ENCODE peak calls at places on chromosome 20, in ten cellular contexts. One of them, this sample, is unnamed.

GRCh38 chr20:22460231-22460630 is 124.1 kb downstream of the FOXA2 start:
- DNase-seq in non-pigmented ciliary epithelial cell: no peak
- DNase-seq in effector CD4-positive, alpha-beta T cell: no peak
- DNase-seq in GM12892: no peak
- DNase-seq in stimulated activated CD8-positive, alpha-beta memory T cell treated with anti-CD3 and anti-CD28 coated beads, Interleukin-12 subunit alpha, Interleukin-12 subunit beta, amount 100 ng/mL, for 1 hour: no peak
- DNase-seq in activated T-cell treated with anti-CD3 and anti-CD28 coated beads for 1 hour: no peak
- DNase-seq in substantia nigra: no peak
- DNase-seq in left ventricle myocardium superior: no peak
- DNase-seq in endothelial cell: no peak
- DNase-seq in thyroid gland: no peak
- DNase-seq in this sample: no peak

GRCh38 chr20:50163570-50164317 is 10.2 kb upstream of the PEDS1 start:
- DNase-seq in thyroid gland: no peak
- DNase-seq in endothelial cell: no peak
- DNase-seq in substantia nigra: no peak
- DNase-seq in GM12892: no peak
- DNase-seq in stimulated activated CD8-positive, alpha-beta memory T cell treated with anti-CD3 and anti-CD28 coated beads, Interleukin-12 subunit alpha, Interleukin-12 subunit beta, amount 100 ng/mL, for 1 hour: no peak
- DNase-seq in effector CD4-positive, alpha-beta T cell: no peak
- DNase-seq in left ventricle myocardium superior: peak; percentile 72
- DNase-seq in activated T-cell treated with anti-CD3 and anti-CD28 coated beads for 1 hour: no peak
- DNase-seq in non-pigmented ciliary epithelial cell: no peak
- DNase-seq in this sample: no peak

GRCh38 chr20:3000852-3001523 is 42.4 kb upstream of the GNRH2 start:
- DNase-seq in substantia nigra: no peak
- DNase-seq in left ventricle myocardium superior: no peak
- DNase-seq in thyroid gland: no peak
- DNase-seq in GM12892: no peak
- DNase-seq in endothelial cell: no peak
- DNase-seq in stimulated activated CD8-positive, alpha-beta memory T cell treated with anti-CD3 and anti-CD28 coated beads, Interleukin-12 subunit alpha, Interleukin-12 subunit beta, amount 100 ng/mL, for 1 hour: no peak
- DNase-seq in non-pigmented ciliary epithelial cell: peak; percentile 37
- DNase-seq in effector CD4-positive, alpha-beta T cell: no peak
- DNase-seq in activated T-cell treated with anti-CD3 and anti-CD28 coated beads for 1 hour: no peak
- DNase-seq in this sample: peak; percentile 83

GRCh38 chr20:39299783-39300182 is 337.6 kb downstream of the DHX35 start:
- DNase-seq in GM12892: no peak
- DNase-seq in effector CD4-positive, alpha-beta T cell: no peak
- DNase-seq in endothelial cell: no peak
- DNase-seq in left ventricle myocardium superior: no peak
- DNase-seq in thyroid gland: no peak
- DNase-seq in stimulated activated CD8-positive, alpha-beta memory T cell treated with anti-CD3 and anti-CD28 coated beads, Interleukin-12 subunit alpha, Interleukin-12 subunit beta, amount 100 ng/mL, for 1 hour: no peak
- DNase-seq in non-pigmented ciliary epithelial cell: no peak
- DNase-seq in activated T-cell treated with anti-CD3 and anti-CD28 coated beads for 1 hour: no peak
- DNase-seq in substantia nigra: no peak
- DNase-seq in this sample: no peak

GRCh38 chr20:51108638-51109363 is 85.9 kb upstream of the KCNG1 start:
- DNase-seq in stimulated activated CD8-positive, alpha-beta memory T cell treated with anti-CD3 and anti-CD28 coated beads, Interleukin-12 subunit alpha, Interleukin-12 subunit beta, amount 100 ng/mL, for 1 hour: no peak
- DNase-seq in endothelial cell: no peak
- DNase-seq in left ventricle myocardium superior: no peak
- DNase-seq in activated T-cell treated with anti-CD3 and anti-CD28 coated beads for 1 hour: no peak
- DNase-seq in GM12892: no peak
- DNase-seq in thyroid gland: no peak
- DNase-seq in effector CD4-positive, alpha-beta T cell: no peak
- DNase-seq in non-pigmented ciliary epithelial cell: no peak
- DNase-seq in substantia nigra: no peak
- DNase-seq in this sample: no peak

GRCh38 chr20:35704514-35705261 is 5.5 kb downstream of the ROMO1 start:
- DNase-seq in GM12892: no peak
- DNase-seq in stimulated activated CD8-positive, alpha-beta memory T cell treated with anti-CD3 and anti-CD28 coated beads, Interleukin-12 subunit alpha, Interleukin-12 subunit beta, amount 100 ng/mL, for 1 hour: no peak
- DNase-seq in left ventricle myocardium superior: no peak
- DNase-seq in substantia nigra: no peak
- DNase-seq in thyroid gland: no peak
- DNase-seq in non-pigmented ciliary epithelial cell: no peak
- DNase-seq in activated T-cell treated with anti-CD3 and anti-CD28 coated beads for 1 hour: no peak
- DNase-seq in effector CD4-positive, alpha-beta T cell: no peak
- DNase-seq in endothelial cell: no peak
- DNase-seq in this sample: peak; percentile 6

GRCh38 chr20:16243470-16243869 is 329.8 kb downstream of the KIF16B start:
- DNase-seq in substantia nigra: no peak
- DNase-seq in left ventricle myocardium superior: no peak
- DNase-seq in non-pigmented ciliary epithelial cell: no peak
- DNase-seq in endothelial cell: no peak
- DNase-seq in effector CD4-positive, alpha-beta T cell: no peak
- DNase-seq in thyroid gland: no peak
- DNase-seq in activated T-cell treated with anti-CD3 and anti-CD28 coated beads for 1 hour: no peak
- DNase-seq in GM12892: no peak
- DNase-seq in stimulated activated CD8-positive, alpha-beta memory T cell treated with anti-CD3 and anti-CD28 coated beads, Interleukin-12 subunit alpha, Interleukin-12 subunit beta, amount 100 ng/mL, for 1 hour: no peak
- DNase-seq in this sample: no peak

GRCh38 chr20:18388860-18389259 is 78.0 kb downstream of the DZANK1 start:
- DNase-seq in activated T-cell treated with anti-CD3 and anti-CD28 coated beads for 1 hour: no peak
- DNase-seq in effector CD4-positive, alpha-beta T cell: no peak
- DNase-seq in stimulated activated CD8-positive, alpha-beta memory T cell treated with anti-CD3 and anti-CD28 coated beads, Interleukin-12 subunit alpha, Interleukin-12 subunit beta, amount 100 ng/mL, for 1 hour: no peak
- DNase-seq in GM12892: no peak
- DNase-seq in left ventricle myocardium superior: no peak
- DNase-seq in substantia nigra: no peak
- DNase-seq in non-pigmented ciliary epithelial cell: peak; percentile 87
- DNase-seq in endothelial cell: no peak
- DNase-seq in thyroid gland: no peak
- DNase-seq in this sample: no peak

GRCh38 chr20:38290829-38291581 is 13.0 kb upstream of the BPI start:
- DNase-seq in effector CD4-positive, alpha-beta T cell: no peak
- DNase-seq in non-pigmented ciliary epithelial cell: peak; percentile 96
- DNase-seq in activated T-cell treated with anti-CD3 and anti-CD28 coated beads for 1 hour: no peak
- DNase-seq in left ventricle myocardium superior: peak; percentile 72
- DNase-seq in thyroid gland: no peak
- DNase-seq in endothelial cell: peak; percentile 38
- DNase-seq in GM12892: no peak
- DNase-seq in substantia nigra: peak; percentile 34
- DNase-seq in stimulated activated CD8-positive, alpha-beta memory T cell treated with anti-CD3 and anti-CD28 coated beads, Interleukin-12 subunit alpha, Interleukin-12 subunit beta, amount 100 ng/mL, for 1 hour: no peak
- DNase-seq in this sample: peak; percentile 11

GRCh38 chr20:25364180-25364788 is 26.4 kb downstream of the ABHD12 start:
- DNase-seq in endothelial cell: no peak
- DNase-seq in non-pigmented ciliary epithelial cell: no peak
- DNase-seq in GM12892: no peak
- DNase-seq in left ventricle myocardium superior: no peak
- DNase-seq in thyroid gland: no peak
- DNase-seq in stimulated activated CD8-positive, alpha-beta memory T cell treated with anti-CD3 and anti-CD28 coated beads, Interleukin-12 subunit alpha, Interleukin-12 subunit beta, amount 100 ng/mL, for 1 hour: no peak
- DNase-seq in effector CD4-positive, alpha-beta T cell: no peak
- DNase-seq in substantia nigra: no peak
- DNase-seq in activated T-cell treated with anti-CD3 and anti-CD28 coated beads for 1 hour: no peak
- DNase-seq in this sample: no peak

GRCh38 chr20:46978871-46979536 is 84.4 kb downstream of the EYA2 start:
- DNase-seq in endothelial cell: no peak
- DNase-seq in left ventricle myocardium superior: no peak
- DNase-seq in substantia nigra: no peak
- DNase-seq in GM12892: no peak
- DNase-seq in effector CD4-positive, alpha-beta T cell: no peak
- DNase-seq in non-pigmented ciliary epithelial cell: no peak
- DNase-seq in activated T-cell treated with anti-CD3 and anti-CD28 coated beads for 1 hour: no peak
- DNase-seq in stimulated activated CD8-positive, alpha-beta memory T cell treated with anti-CD3 and anti-CD28 coated beads, Interleukin-12 subunit alpha, Interleukin-12 subunit beta, amount 100 ng/mL, for 1 hour: no peak
- DNase-seq in thyroid gland: no peak
- DNase-seq in this sample: no peak

GRCh38 chr20:49928411-49929141 is 7.6 kb upstream of the RNF114 start:
- DNase-seq in thyroid gland: peak; percentile 84
- DNase-seq in GM12892: peak; percentile 48
- DNase-seq in effector CD4-positive, alpha-beta T cell: peak; percentile 72
- DNase-seq in activated T-cell treated with anti-CD3 and anti-CD28 coated beads for 1 hour: peak; percentile 80
- DNase-seq in left ventricle myocardium superior: peak; percentile 82
- DNase-seq in non-pigmented ciliary epithelial cell: peak; percentile 65
- DNase-seq in endothelial cell: peak; percentile 82
- DNase-seq in substantia nigra: peak; percentile 76
- DNase-seq in stimulated activated CD8-positive, alpha-beta memory T cell treated with anti-CD3 and anti-CD28 coated beads, Interleukin-12 subunit alpha, Interleukin-12 subunit beta, amount 100 ng/mL, for 1 hour: peak; percentile 75
- DNase-seq in this sample: peak; percentile 89

This sample was measured in NAMALWA.